ENCODE peak calls at places on chromosome 9, in four cellular contexts. W, V, I and C are unnamed samples.

GRCh38 chr9:133619791-133620190 is 10.6 kb upstream of the FAM163B start:
- DNase-seq in V (no peak), W (no peak), I (peak; percentile 69), C (no peak)

GRCh38 chr9:21996438-21996837 is 1.8 kb downstream of the CDKN2B-AS1 start:
- DNase-seq in I (no peak), V (no peak), W (no peak), C (no peak)

GRCh38 chr9:116468369-116468768 is 218.7 kb upstream of the TRIM32 start:
- DNase-seq in I (no peak), V (no peak), W (no peak), C (no peak)

GRCh38 chr9:91773166-91773565 is 176.9 kb downstream of the ROR2 start:
- DNase-seq in W (no peak), I (no peak), V (no peak), C (no peak)

GRCh38 chr9:15420796-15421195 is 1.9 kb upstream of the SNAPC3 start:
- DNase-seq in I (no peak), W (no peak), V (no peak), C (no peak)

GRCh38 chr9:77876091-77876490 is 155.5 kb downstream of the GNAQ start:
- DNase-seq in W (no peak), I (no peak), V (no peak), C (no peak)

GRCh38 chr9:70654144-70654543 is 239.7 kb upstream of the KLF9 start:
- DNase-seq in V (no peak), I (no peak), W (no peak), C (no peak)

GRCh38 chr9:132857031-132857430 is 21.1 kb downstream of the AK8 start:
- DNase-seq in V (peak; percentile 82), I (no peak), W (no peak), C (no peak)

GRCh38 chr9:121883281-121884056 is 209.6 kb downstream of the TTLL11 start:
- DNase-seq in I (no peak), V (no peak), W (no peak), C (no peak)

GRCh38 chr9:15927131-15927530 is 374.3 kb downstream of the CCDC171 start:
- DNase-seq in V (no peak), W (no peak), I (no peak), C (no peak)

GRCh38 chr9:83322438-83322837 is 215.8 kb downstream of the FRMD3 start:
- DNase-seq in I (no peak), W (no peak), V (no peak), C (no peak)

GRCh38 chr9:134919316-134919715 is 1.6 kb upstream of the FCN1 start:
- DNase-seq in V (no peak), I (no peak), W (no peak), C (no peak)

GRCh38 chr9:80285325-80285724 is 713.6 kb downstream of the TLE4 start:
- DNase-seq in I (peak; percentile 13), W (no peak), V (no peak), C (no peak)

GRCh38 chr9:135965124-135965756 is 4.1 kb upstream of the UBAC1 start:
- DNase-seq in I (no peak), V (no peak), W (no peak), C (no peak)